ENCODE peak calls at places on chromosomes 11 and 22, in nine cellular contexts. E is CD8-positive, alpha-beta T cell; O is activated naive CD8-positive, alpha-beta T cell treated with anti-CD3 and anti-CD28 coated beads, Interleukin-2, amount 50 U/mL, for 24 hours; M is activated T-cell treated with anti-CD3 and anti-CD28 coated beads for 1 hour; C is Calu3; V is NCI-H2081; B is neural crest cell; N is substantia nigra; Q is neuronal stem cell. U is an unnamed sample.

GRCh38 chr22:37400719-37401118 is 26.6 kb downstream of the ELFN2 start:
- DNase-seq in V (no peak), O (no peak), Q (no peak), E (no peak), B (no peak), M (no peak), N (no peak), C (no peak), U (no peak)

GRCh38 chr11:27912916-27913315 is 195.0 kb downstream of the KIF18A start:
- DNase-seq in O (no peak), N (no peak), C (no peak), Q (no peak), E (no peak), V (no peak), B (no peak), M (no peak), U (no peak)

GRCh38 chr11:765025-765801 is 12.1 kb downstream of the GATD1 start:
- DNase-seq in M (peak), E (peak), C (peak), O (peak), N (peak), B (peak), V (peak), Q (no peak), U (peak)

GRCh38 chr11:86011175-86011574 is 57.7 kb downstream of the PICALM start:
- DNase-seq in N (no peak), M (no peak), V (no peak), O (no peak), C (no peak), B (no peak), E (no peak), Q (no peak), U (no peak)

GRCh38 chr22:49147171-49147570 is 680.5 kb downstream of the BRD1 start:
- DNase-seq in N (no peak), B (no peak), M (no peak), O (no peak), Q (no peak), V (no peak), C (no peak), E (no peak), U (no peak)

GRCh38 chr11:113370634-113371033 is 16.9 kb upstream of the ANKK1 start:
- DNase-seq in B (no peak), C (no peak), V (no peak), Q (no peak), O (no peak), E (no peak), M (no peak), N (no peak), U (no peak)

GRCh38 chr22:24592144-24592845 is 578 bp downstream of the LRRC75B start:
- DNase-seq in B (peak), V (no peak), Q (peak), N (no peak), O (no peak), C (no peak), E (no peak), M (no peak), U (no peak)

GRCh38 chr11:35151896-35152295 is 12.9 kb downstream of the CD44 start:
- DNase-seq in E (no peak), Q (no peak), N (no peak), B (no peak), M (no peak), O (no peak), C (no peak), V (no peak), U (no peak)

GRCh38 chr11:67387518-67387917 is 4.3 kb upstream of the RAD9A start:
- DNase-seq in B (no peak), N (no peak), V (no peak), O (no peak), M (no peak), Q (no peak), C (no peak), E (no peak), U (no peak)

GRCh38 chr22:48840112-48840949 is 987.3 kb downstream of the BRD1 start:
- DNase-seq in B (no peak), V (no peak), C (no peak), E (no peak), Q (no peak), N (no peak), M (no peak), O (no peak), U (no peak)

GRCh38 chr11:83477772-83478171 is 191.6 kb upstream of the CCDC90B start:
- DNase-seq in E (no peak), O (no peak), N (no peak), M (no peak), B (no peak), C (no peak), V (no peak), Q (no peak), U (no peak)

U was measured in sigmoid colon.